ENCODE peak calls at places on chromosomes 2 and 18, in four cellular contexts. One of them, this sample, is unnamed.

GRCh38 chr2:241217320-241218031 is 29.0 kb downstream of the ANO7 start:
- DNase-seq in aorta: peak; percentile 82
- DNase-seq in heart left ventricle: peak; percentile 69
- DNase-seq in astrocyte of the spinal cord: peak; percentile 68
- DNase-seq in this sample: peak; percentile 38

GRCh38 chr18:35095983-35096676 is 54.9 kb downstream of the MAPRE2 start:
- DNase-seq in aorta: no peak
- DNase-seq in astrocyte of the spinal cord: peak; percentile 38
- DNase-seq in heart left ventricle: no peak
- DNase-seq in this sample: no peak

GRCh38 chr18:35407871-35408481 is 30.8 kb upstream of the ZNF396 start:
- DNase-seq in heart left ventricle: peak; percentile 47
- DNase-seq in astrocyte of the spinal cord: peak; percentile 80
- DNase-seq in aorta: no peak
- DNase-seq in this sample: peak; percentile 80

GRCh38 chr2:191436368-191437055 is 191.3 kb downstream of the MYO1B start:
- DNase-seq in astrocyte of the spinal cord: no peak
- DNase-seq in aorta: no peak
- DNase-seq in heart left ventricle: no peak
- DNase-seq in this sample: no peak

GRCh38 chr2:218860950-218861381 is 1.4 kb downstream of the WNT6 start:
- DNase-seq in heart left ventricle: peak; percentile 68
- DNase-seq in aorta: peak; percentile 46
- DNase-seq in astrocyte of the spinal cord: peak; percentile 20
- DNase-seq in this sample: peak; percentile 97

GRCh38 chr2:71340176-71340575 is 8.6 kb downstream of the ZNF638 start:
- DNase-seq in heart left ventricle: no peak
- DNase-seq in astrocyte of the spinal cord: no peak
- DNase-seq in aorta: no peak
- DNase-seq in this sample: no peak

GRCh38 chr2:184562532-184562931 is 35.8 kb upstream of the ZNF804A start:
- DNase-seq in astrocyte of the spinal cord: no peak
- DNase-seq in aorta: no peak
- DNase-seq in heart left ventricle: no peak
- DNase-seq in this sample: no peak

GRCh38 chr2:166238176-166238575 is 110.4 kb upstream of the SCN1A start:
- DNase-seq in aorta: no peak
- DNase-seq in astrocyte of the spinal cord: peak; percentile 38
- DNase-seq in heart left ventricle: no peak
- DNase-seq in this sample: no peak

GRCh38 chr18:79974025-79974424 is 9.6 kb downstream of the HSBP1L1 start:
- DNase-seq in heart left ventricle: no peak
- DNase-seq in astrocyte of the spinal cord: no peak
- DNase-seq in aorta: no peak
- DNase-seq in this sample: no peak

GRCh38 chr18:24421831-24422230 is 4.6 kb upstream of the IMPACT start:
- DNase-seq in aorta: no peak
- DNase-seq in astrocyte of the spinal cord: no peak
- DNase-seq in heart left ventricle: no peak
- DNase-seq in this sample: no peak

GRCh38 chr18:22394428-22394827 is 23.3 kb downstream of the CTAGE1 start:
- DNase-seq in astrocyte of the spinal cord: no peak
- DNase-seq in aorta: no peak
- DNase-seq in heart left ventricle: no peak
- DNase-seq in this sample: no peak

GRCh38 chr2:234500394-234501006 is 3.6 kb upstream of the ARL4C start:
- DNase-seq in aorta: peak; percentile 68
- DNase-seq in heart left ventricle: peak; percentile 34
- DNase-seq in astrocyte of the spinal cord: peak; percentile 72
- DNase-seq in this sample: peak; percentile 57

GRCh38 chr18:75010260-75010659 is 198.7 kb downstream of the PTGR3 start:
- DNase-seq in heart left ventricle: no peak
- DNase-seq in astrocyte of the spinal cord: no peak
- DNase-seq in aorta: no peak
- DNase-seq in this sample: no peak

GRCh38 chr2:9556121-9556869 is 665 bp upstream of the ADAM17 start:
- DNase-seq in heart left ventricle: no peak
- DNase-seq in aorta: no peak
- DNase-seq in astrocyte of the spinal cord: peak; percentile 44
- DNase-seq in this sample: peak; percentile 45

GRCh38 chr2:158634627-158635026 is 160.5 kb upstream of the DAPL1 start:
- DNase-seq in astrocyte of the spinal cord: no peak
- DNase-seq in heart left ventricle: no peak
- DNase-seq in aorta: no peak
- DNase-seq in this sample: no peak

GRCh38 chr2:205077159-205077558 is 531.9 kb downstream of the PARD3B start:
- DNase-seq in aorta: no peak
- DNase-seq in heart left ventricle: no peak
- DNase-seq in astrocyte of the spinal cord: no peak
- DNase-seq in this sample: no peak

GRCh38 chr2:106094101-106094860 is 99.8 kb downstream of the UXS1 start:
- DNase-seq in aorta: no peak
- DNase-seq in astrocyte of the spinal cord: no peak
- DNase-seq in heart left ventricle: no peak
- DNase-seq in this sample: no peak

GRCh38 chr2:227326783-227327182 is 1.7 kb downstream of the MFF start:
- DNase-seq in heart left ventricle: no peak
- DNase-seq in astrocyte of the spinal cord: no peak
- DNase-seq in aorta: no peak
- DNase-seq in this sample: no peak
- H3K4me3 ChIP-seq in heart left ventricle: no peak overlapping the region
- H3K4me3 ChIP-seq in astrocyte of the spinal cord: no peak overlapping the region
- H3K4me3 ChIP-seq in aorta: no peak overlapping the region
- H3K4me3 ChIP-seq in this sample: peak overlapping the region; percentile 87

GRCh38 chr18:8890957-8891464 is 185.7 kb downstream of the MTCL1 start:
- DNase-seq in astrocyte of the spinal cord: peak; percentile 93
- DNase-seq in aorta: no peak
- DNase-seq in heart left ventricle: no peak
- DNase-seq in this sample: peak; percentile 97
- H3K4me3 ChIP-seq in astrocyte of the spinal cord: no peak overlapping the region
- H3K4me3 ChIP-seq in aorta: no peak overlapping the region
- H3K4me3 ChIP-seq in heart left ventricle: no peak overlapping the region
- H3K4me3 ChIP-seq in this sample: no peak overlapping the region

GRCh38 chr2:24220534-24221281 is 45.9 kb downstream of the FAM228A start:
- DNase-seq in astrocyte of the spinal cord: no peak
- DNase-seq in aorta: no peak
- DNase-seq in heart left ventricle: no peak
- DNase-seq in this sample: no peak
- H3K4me3 ChIP-seq in astrocyte of the spinal cord: no peak overlapping the region
- H3K4me3 ChIP-seq in aorta: no peak overlapping the region
- H3K4me3 ChIP-seq in heart left ventricle: no peak overlapping the region
- H3K4me3 ChIP-seq in this sample: no peak overlapping the region

GRCh38 chr2:30448308-30448707 is 1.3 kb downstream of the LCLAT1 start:
- DNase-seq in heart left ventricle: no peak
- DNase-seq in astrocyte of the spinal cord: no peak
- DNase-seq in aorta: no peak
- DNase-seq in this sample: no peak
- H3K4me3 ChIP-seq in heart left ventricle: peak overlapping the region; percentile 68
- H3K4me3 ChIP-seq in astrocyte of the spinal cord: no peak overlapping the region
- H3K4me3 ChIP-seq in aorta: peak overlapping the region; percentile 7
- H3K4me3 ChIP-seq in this sample: peak overlapping the region; percentile 59

GRCh38 chr2:40279001-40279400 is 172.9 kb downstream of the SLC8A1 start:
- DNase-seq in astrocyte of the spinal cord: peak; percentile 49
- DNase-seq in heart left ventricle: no peak
- DNase-seq in aorta: no peak
- DNase-seq in this sample: peak; percentile 12
- H3K4me3 ChIP-seq in astrocyte of the spinal cord: no peak overlapping the region
- H3K4me3 ChIP-seq in heart left ventricle: no peak overlapping the region
- H3K4me3 ChIP-seq in aorta: peak overlapping the region; percentile 41
- H3K4me3 ChIP-seq in this sample: no peak overlapping the region

DNA sequence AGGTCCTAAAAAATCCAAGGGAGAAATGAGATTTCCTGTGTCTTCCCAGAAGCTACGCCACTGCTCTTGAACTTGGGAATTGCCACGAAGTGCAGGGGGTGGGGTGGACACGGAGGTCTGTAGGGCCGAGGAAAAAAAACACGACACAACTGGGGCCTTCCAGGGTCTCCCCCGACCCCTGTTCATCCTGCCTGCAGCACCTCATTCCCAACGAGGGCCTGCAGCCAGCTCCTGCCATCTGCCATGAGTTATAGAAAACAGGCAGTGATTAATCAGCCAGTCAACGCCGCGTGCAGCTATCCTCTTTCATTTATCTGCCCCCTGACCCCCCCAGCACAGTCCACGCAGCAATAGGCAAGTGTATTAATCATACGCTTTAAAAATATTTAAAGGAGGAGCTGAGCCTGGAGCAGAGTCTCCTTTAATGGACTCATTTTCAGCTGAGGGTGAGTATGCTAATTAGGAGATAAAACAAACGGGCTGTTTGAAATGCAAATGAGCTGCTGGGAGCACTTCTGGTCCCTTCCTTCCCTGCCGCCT is 209.9 kb downstream of the TFCP2L1 start:
- DNase-seq in astrocyte of the spinal cord: peak; percentile 95
- DNase-seq in aorta: no peak
- DNase-seq in heart left ventricle: no peak
- DNase-seq in this sample: peak; percentile 89
- H3K4me3 ChIP-seq in astrocyte of the spinal cord: peak overlapping the region; percentile 15
- H3K4me3 ChIP-seq in aorta: no peak overlapping the region
- H3K4me3 ChIP-seq in heart left ventricle: no peak overlapping the region
- H3K4me3 ChIP-seq in this sample: peak overlapping the region; percentile 11

GRCh38 chr2:60608679-60609078 is 55.2 kb upstream of the BCL11A start:
- DNase-seq in heart left ventricle: no peak
- DNase-seq in astrocyte of the spinal cord: no peak
- DNase-seq in aorta: no peak
- DNase-seq in this sample: no peak
- H3K4me3 ChIP-seq in heart left ventricle: no peak overlapping the region
- H3K4me3 ChIP-seq in astrocyte of the spinal cord: no peak overlapping the region
- H3K4me3 ChIP-seq in aorta: no peak overlapping the region
- H3K4me3 ChIP-seq in this sample: no peak overlapping the region